ENCODE peak calls at places on chromosomes 4 and X, in eight cellular contexts. One of them, this sample, is unnamed.

GRCh38 chrX:36383491-36383890 is 464.0 kb downstream of the CFAP47 start:
- DNase-seq in Ammon's horn: no peak
- DNase-seq in occipital lobe: no peak
- DNase-seq in bronchial epithelial cell: no peak
- DNase-seq in AG09309: no peak
- DNase-seq in M059J: no peak
- DNase-seq in left kidney: no peak
- DNase-seq in mesothelial cell of epicardium: no peak
- DNase-seq in this sample: no peak

GRCh38 chr4:142846105-142846728 is at the start of gene INPP4B:
- DNase-seq in Ammon's horn: peak
- DNase-seq in occipital lobe: peak
- DNase-seq in bronchial epithelial cell: peak
- DNase-seq in AG09309: no peak
- DNase-seq in M059J: peak
- DNase-seq in left kidney: peak
- DNase-seq in mesothelial cell of epicardium: peak
- DNase-seq in this sample: peak

GRCh38 chr4:170047774-170048354 is 21.7 kb upstream of the MFAP3L start:
- DNase-seq in Ammon's horn: peak
- DNase-seq in occipital lobe: no peak
- DNase-seq in bronchial epithelial cell: peak
- DNase-seq in AG09309: peak
- DNase-seq in M059J: peak
- DNase-seq in left kidney: peak
- DNase-seq in mesothelial cell of epicardium: peak
- DNase-seq in this sample: peak

GRCh38 chr4:136805582-136805981 is 726.7 kb downstream of the PCDH18 start:
- DNase-seq in Ammon's horn: no peak
- DNase-seq in occipital lobe: no peak
- DNase-seq in bronchial epithelial cell: no peak
- DNase-seq in AG09309: no peak
- DNase-seq in M059J: no peak
- DNase-seq in left kidney: no peak
- DNase-seq in mesothelial cell of epicardium: no peak
- DNase-seq in this sample: no peak

GRCh38 chr4:128793859-128794667 is 15.4 kb upstream of the JADE1 start:
- DNase-seq in Ammon's horn: no peak
- DNase-seq in occipital lobe: no peak
- DNase-seq in bronchial epithelial cell: no peak
- DNase-seq in AG09309: no peak
- DNase-seq in M059J: no peak
- DNase-seq in left kidney: peak
- DNase-seq in mesothelial cell of epicardium: no peak
- DNase-seq in this sample: no peak

GRCh38 chrX:9327747-9328145 is 137.1 kb upstream of the TBL1X start:
- DNase-seq in Ammon's horn: no peak
- DNase-seq in occipital lobe: no peak
- DNase-seq in bronchial epithelial cell: no peak
- DNase-seq in AG09309: peak
- DNase-seq in M059J: peak
- DNase-seq in left kidney: no peak
- DNase-seq in mesothelial cell of epicardium: no peak
- DNase-seq in this sample: no peak

GRCh38 chr4:20432098-20432497 is 180.4 kb downstream of the SLIT2 start:
- DNase-seq in Ammon's horn: no peak
- DNase-seq in occipital lobe: no peak
- DNase-seq in bronchial epithelial cell: no peak
- DNase-seq in AG09309: peak
- DNase-seq in M059J: peak
- DNase-seq in left kidney: no peak
- DNase-seq in mesothelial cell of epicardium: no peak
- DNase-seq in this sample: no peak

GRCh38 chr4:15778191-15778741 is at the start of gene CD38:
- DNase-seq in Ammon's horn: peak
- DNase-seq in occipital lobe: no peak
- DNase-seq in bronchial epithelial cell: no peak
- DNase-seq in AG09309: no peak
- DNase-seq in M059J: peak
- DNase-seq in left kidney: peak
- DNase-seq in mesothelial cell of epicardium: no peak
- DNase-seq in this sample: no peak

GRCh38 chr4:40197879-40198689 is 1.3 kb downstream of the RHOH start:
- DNase-seq in Ammon's horn: no peak
- DNase-seq in occipital lobe: no peak
- DNase-seq in bronchial epithelial cell: no peak
- DNase-seq in AG09309: no peak
- DNase-seq in M059J: no peak
- DNase-seq in left kidney: no peak
- DNase-seq in mesothelial cell of epicardium: no peak
- DNase-seq in this sample: no peak

GRCh38 chrX:142998447-142999208 is 27.1 kb upstream of the SPANXN4 start:
- DNase-seq in Ammon's horn: no peak
- DNase-seq in occipital lobe: no peak
- DNase-seq in bronchial epithelial cell: no peak
- DNase-seq in AG09309: no peak
- DNase-seq in M059J: no peak
- DNase-seq in left kidney: no peak
- DNase-seq in mesothelial cell of epicardium: no peak
- DNase-seq in this sample: no peak

GRCh38 chrX:143635915-143636314 is at the start of gene SLITRK4:
- DNase-seq in Ammon's horn: peak
- DNase-seq in occipital lobe: peak
- DNase-seq in bronchial epithelial cell: no peak
- DNase-seq in AG09309: no peak
- DNase-seq in M059J: no peak
- DNase-seq in left kidney: peak
- DNase-seq in mesothelial cell of epicardium: no peak
- DNase-seq in this sample: peak

GRCh38 chr4:1721666-1722550 is 587 bp downstream of the TACC3 start:
- DNase-seq in Ammon's horn: no peak
- DNase-seq in occipital lobe: no peak
- DNase-seq in bronchial epithelial cell: no peak
- DNase-seq in AG09309: no peak
- DNase-seq in M059J: no peak
- DNase-seq in left kidney: no peak
- DNase-seq in mesothelial cell of epicardium: no peak
- DNase-seq in this sample: no peak

GRCh38 chrX:43970528-43970927 is 2.7 kb downstream of the NDP start:
- DNase-seq in Ammon's horn: no peak
- DNase-seq in occipital lobe: no peak
- DNase-seq in bronchial epithelial cell: peak
- DNase-seq in AG09309: no peak
- DNase-seq in M059J: peak
- DNase-seq in left kidney: no peak
- DNase-seq in mesothelial cell of epicardium: no peak
- DNase-seq in this sample: no peak

GRCh38 chrX:46256875-46257274 is 288.3 kb downstream of the ZNF674 start:
- DNase-seq in Ammon's horn: no peak
- DNase-seq in occipital lobe: no peak
- DNase-seq in bronchial epithelial cell: no peak
- DNase-seq in AG09309: no peak
- DNase-seq in M059J: no peak
- DNase-seq in left kidney: no peak
- DNase-seq in mesothelial cell of epicardium: no peak
- DNase-seq in this sample: no peak

GRCh38 chrX:12978205-12979010 is 3.5 kb downstream of the TMSB4X start:
- DNase-seq in Ammon's horn: peak
- DNase-seq in occipital lobe: peak
- DNase-seq in bronchial epithelial cell: peak
- DNase-seq in AG09309: no peak
- DNase-seq in M059J: peak
- DNase-seq in left kidney: peak
- DNase-seq in mesothelial cell of epicardium: no peak
- DNase-seq in this sample: peak

GRCh38 chr4:155741546-155741945 is 17.3 kb upstream of the GUCY1B1 start:
- DNase-seq in Ammon's horn: no peak
- DNase-seq in occipital lobe: no peak
- DNase-seq in bronchial epithelial cell: no peak
- DNase-seq in AG09309: no peak
- DNase-seq in M059J: no peak
- DNase-seq in left kidney: no peak
- DNase-seq in mesothelial cell of epicardium: no peak
- DNase-seq in this sample: no peak

GRCh38 chr4:21470531-21470930 is 478.0 kb downstream of the KCNIP4 start:
- DNase-seq in Ammon's horn: no peak
- DNase-seq in occipital lobe: no peak
- DNase-seq in bronchial epithelial cell: peak
- DNase-seq in AG09309: peak
- DNase-seq in M059J: peak
- DNase-seq in left kidney: peak
- DNase-seq in mesothelial cell of epicardium: no peak
- DNase-seq in this sample: no peak

GRCh38 chrX:12480956-12481355 is 310.3 kb upstream of the PRPS2 start:
- DNase-seq in Ammon's horn: no peak
- DNase-seq in occipital lobe: no peak
- DNase-seq in bronchial epithelial cell: peak
- DNase-seq in AG09309: no peak
- DNase-seq in M059J: peak
- DNase-seq in left kidney: no peak
- DNase-seq in mesothelial cell of epicardium: no peak
- DNase-seq in this sample: no peak

GRCh38 chr4:109701566-109702399 is 1.5 kb downstream of the CASP6 start:
- DNase-seq in Ammon's horn: no peak
- DNase-seq in occipital lobe: no peak
- DNase-seq in bronchial epithelial cell: peak
- DNase-seq in AG09309: no peak
- DNase-seq in M059J: no peak
- DNase-seq in left kidney: peak
- DNase-seq in mesothelial cell of epicardium: no peak
- DNase-seq in this sample: no peak

GRCh38 chr4:161540265-161540664 is 623.5 kb downstream of the FSTL5 start:
- DNase-seq in Ammon's horn: no peak
- DNase-seq in occipital lobe: no peak
- DNase-seq in bronchial epithelial cell: no peak
- DNase-seq in AG09309: no peak
- DNase-seq in M059J: no peak
- DNase-seq in left kidney: no peak
- DNase-seq in mesothelial cell of epicardium: no peak
- DNase-seq in this sample: no peak

GRCh38 chrX:40975951-40976350 is 109.3 kb upstream of the USP9X start:
- DNase-seq in Ammon's horn: no peak
- DNase-seq in occipital lobe: no peak
- DNase-seq in bronchial epithelial cell: no peak
- DNase-seq in AG09309: no peak
- DNase-seq in M059J: no peak
- DNase-seq in left kidney: no peak
- DNase-seq in mesothelial cell of epicardium: no peak
- DNase-seq in this sample: no peak

GRCh38 chr4:124279741-124280140 is 432.8 kb downstream of the ANKRD50 start:
- DNase-seq in Ammon's horn: peak
- DNase-seq in occipital lobe: no peak
- DNase-seq in bronchial epithelial cell: no peak
- DNase-seq in AG09309: no peak
- DNase-seq in M059J: no peak
- DNase-seq in left kidney: no peak
- DNase-seq in mesothelial cell of epicardium: no peak
- DNase-seq in this sample: no peak

GRCh38 chr4:41122775-41123174 is 91.6 kb downstream of the APBB2 start:
- DNase-seq in Ammon's horn: no peak
- DNase-seq in occipital lobe: no peak
- DNase-seq in bronchial epithelial cell: no peak
- DNase-seq in AG09309: no peak
- DNase-seq in M059J: no peak
- DNase-seq in left kidney: peak
- DNase-seq in mesothelial cell of epicardium: no peak
- DNase-seq in this sample: no peak

GRCh38 chr4:121860121-121860520 is 10.2 kb downstream of the BBS7 start:
- DNase-seq in Ammon's horn: no peak
- DNase-seq in occipital lobe: no peak
- DNase-seq in bronchial epithelial cell: no peak
- DNase-seq in AG09309: no peak
- DNase-seq in M059J: no peak
- DNase-seq in left kidney: no peak
- DNase-seq in mesothelial cell of epicardium: no peak
- DNase-seq in this sample: no peak

GRCh38 chr4:41174444-41174843 is 39.9 kb downstream of the APBB2 start:
- DNase-seq in Ammon's horn: no peak
- DNase-seq in occipital lobe: no peak
- DNase-seq in bronchial epithelial cell: peak
- DNase-seq in AG09309: no peak
- DNase-seq in M059J: peak
- DNase-seq in left kidney: no peak
- DNase-seq in mesothelial cell of epicardium: no peak
- DNase-seq in this sample: no peak

GRCh38 chrX:30822068-30822671 is 66.9 kb downstream of the TAB3 start:
- DNase-seq in Ammon's horn: no peak
- DNase-seq in occipital lobe: no peak
- DNase-seq in bronchial epithelial cell: no peak
- DNase-seq in AG09309: no peak
- DNase-seq in M059J: peak
- DNase-seq in left kidney: no peak
- DNase-seq in mesothelial cell of epicardium: no peak
- DNase-seq in this sample: no peak

GRCh38 chr4:104860227-104861123 is 286.2 kb upstream of the TET2 start:
- DNase-seq in Ammon's horn: peak
- DNase-seq in occipital lobe: peak
- DNase-seq in bronchial epithelial cell: peak
- DNase-seq in AG09309: peak
- DNase-seq in M059J: peak
- DNase-seq in left kidney: peak
- DNase-seq in mesothelial cell of epicardium: peak
- DNase-seq in this sample: peak

GRCh38 chrX:120736989-120737388 is 107.1 kb upstream of the C1GALT1C1 start:
- DNase-seq in Ammon's horn: no peak
- DNase-seq in occipital lobe: no peak
- DNase-seq in bronchial epithelial cell: peak
- DNase-seq in AG09309: no peak
- DNase-seq in M059J: peak
- DNase-seq in left kidney: no peak
- DNase-seq in mesothelial cell of epicardium: no peak
- DNase-seq in this sample: no peak

GRCh38 chr4:180152831-180153230 is 2090.4 kb upstream of the TENM3 start:
- DNase-seq in Ammon's horn: no peak
- DNase-seq in occipital lobe: no peak
- DNase-seq in bronchial epithelial cell: no peak
- DNase-seq in AG09309: no peak
- DNase-seq in M059J: no peak
- DNase-seq in left kidney: no peak
- DNase-seq in mesothelial cell of epicardium: no peak
- DNase-seq in this sample: no peak

GRCh38 chrX:12979011-12979629 is 4.2 kb downstream of the TMSB4X start:
- DNase-seq in Ammon's horn: no peak
- DNase-seq in occipital lobe: no peak
- DNase-seq in bronchial epithelial cell: no peak
- DNase-seq in AG09309: no peak
- DNase-seq in M059J: no peak
- DNase-seq in left kidney: no peak
- DNase-seq in mesothelial cell of epicardium: no peak
- DNase-seq in this sample: no peak

GRCh38 chrX:67288958-67289641 is 254.7 kb upstream of the AR start:
- DNase-seq in Ammon's horn: no peak
- DNase-seq in occipital lobe: no peak
- DNase-seq in bronchial epithelial cell: no peak
- DNase-seq in AG09309: no peak
- DNase-seq in M059J: no peak
- DNase-seq in left kidney: peak
- DNase-seq in mesothelial cell of epicardium: no peak
- DNase-seq in this sample: no peak

GRCh38 chr4:4496604-4497372 is 45.1 kb downstream of the STX18 start:
- DNase-seq in Ammon's horn: no peak
- DNase-seq in occipital lobe: no peak
- DNase-seq in bronchial epithelial cell: no peak
- DNase-seq in AG09309: no peak
- DNase-seq in M059J: peak
- DNase-seq in left kidney: no peak
- DNase-seq in mesothelial cell of epicardium: no peak
- DNase-seq in this sample: no peak

This sample was measured in head of caudate nucleus.